ENCODE peak calls at places on chromosomes 4 and X, in nine cellular contexts. K, P, U, S, X, M, Y, J and F are unnamed samples.

GRCh38 chr4:16157609-16158503 is 68.4 kb downstream of the TAPT1 start:
- DNase-seq in K (peak; percentile 18), P (no peak), U (no peak), S (no peak), X (no peak), M (no peak), Y (no peak), J (no peak), F (no peak)

GRCh38 chrX:44382871-44383270 is 39.4 kb upstream of the EFHC2 start:
- DNase-seq in K (no peak), P (no peak), U (no peak), S (no peak), X (no peak), M (no peak), Y (no peak), J (no peak), F (no peak)

GRCh38 chr4:183905081-183905592 is at the start of gene STOX2:
- DNase-seq in K (peak; percentile 28), P (peak; percentile 50), U (peak; percentile 84), S (peak; percentile 80), X (peak; percentile 75), M (no peak), Y (peak; percentile 16), J (peak; percentile 32), F (peak; percentile 94)

GRCh38 chr4:94525993-94526740 is 74.4 kb downstream of the PDLIM5 start:
- DNase-seq in K (peak; percentile 53), P (no peak), U (no peak), S (no peak), X (no peak), M (no peak), Y (no peak), J (no peak), F (no peak)

GRCh38 chr4:6873291-6873690 is 36.3 kb upstream of the TBC1D14 start:
- DNase-seq in K (peak; percentile 27), P (no peak), U (no peak), S (no peak), X (no peak), M (no peak), Y (no peak), J (no peak), F (no peak)

GRCh38 chr4:13865871-13866669 is 238.5 kb upstream of the BOD1L1 start:
- DNase-seq in K (peak; percentile 27), P (no peak), U (no peak), S (no peak), X (no peak), M (no peak), Y (no peak), J (no peak), F (no peak)

GRCh38 chrX:103716967-103717366 is 6.3 kb downstream of the TMEM31 start:
- DNase-seq in K (peak; percentile 93), P (peak; percentile 28), U (no peak), S (no peak), X (no peak), M (no peak), Y (no peak), J (no peak), F (no peak)

GRCh38 chr4:81465668-81466357 is 5.9 kb downstream of the RASGEF1B start:
- DNase-seq in K (no peak), P (no peak), U (no peak), S (no peak), X (no peak), M (no peak), Y (no peak), J (peak; percentile 98), F (no peak)

GRCh38 chr4:25926473-25926872 is 12.5 kb downstream of the SMIM20 start:
- DNase-seq in K (no peak), P (no peak), U (no peak), S (no peak), X (no peak), M (no peak), Y (no peak), J (peak; percentile 2), F (peak; percentile 36)

GRCh38 chr4:39987505-39987904 is 9.8 kb upstream of the PDS5A start:
- DNase-seq in K (no peak), P (no peak), U (no peak), S (no peak), X (no peak), M (no peak), Y (no peak), J (no peak), F (no peak)

GRCh38 chrX:19855700-19856381 is 31.6 kb downstream of the SH3KBP1 start:
- DNase-seq in K (peak; percentile 12), P (no peak), U (no peak), S (no peak), X (no peak), M (no peak), Y (no peak), J (no peak), F (no peak)

GRCh38 chrX:5683996-5684395 is 544.7 kb downstream of the NLGN4X start:
- DNase-seq in K (no peak), P (no peak), U (no peak), S (no peak), X (no peak), M (no peak), Y (no peak), J (no peak), F (no peak)